ENCODE peak calls at places on chromosomes 6 and 20, in six cellular contexts. W is RWPE1; H is caudate nucleus; Z is AG08395; N is activated T-helper 1 cell treated with anti-CD3 and anti-CD28 coated beads, Interleukin-2, amount 50 U/mL, for 16 hours; K is mesenteric fat pad. R is an unnamed sample.

GRCh38 chr6:69796081-69796626 is 656 bp downstream of the LMBRD1 start:
- DNase-seq in W (peak; percentile 67), H (peak; percentile 67), K (no peak), N (peak; percentile 9), Z (peak; percentile 2), R (peak; percentile 63)

GRCh38 chr6:141531040-141531439 is 601.7 kb upstream of the GJE1 start:
- DNase-seq in K (no peak), H (no peak), W (no peak), Z (no peak), N (no peak), R (no peak)

GRCh38 chr6:93418448-93419303 is 683 bp downstream of the EPHA7 start:
- DNase-seq in H (peak; percentile 18), Z (no peak), K (peak; percentile 84), N (no peak), W (peak; percentile 21), R (peak; percentile 61)

GRCh38 chr6:41568585-41569384 is 22.6 kb downstream of the FOXP4 start:
- DNase-seq in Z (no peak), N (no peak), W (no peak), K (no peak), H (no peak), R (no peak)

GRCh38 chr6:99344289-99344688 is 5.2 kb downstream of the FAXC start:
- DNase-seq in H (no peak), W (no peak), Z (peak; percentile 9), N (no peak), K (no peak), R (no peak)

GRCh38 chr6:127520061-127520460 is 926 bp upstream of the MTCL3 start:
- DNase-seq in H (no peak), K (no peak), Z (peak; percentile 10), W (no peak), N (no peak), R (no peak)

GRCh38 chr6:25113436-25113835 is 165.7 kb upstream of the CARMIL1 start:
- DNase-seq in N (no peak), K (no peak), Z (no peak), W (no peak), H (no peak), R (no peak)

GRCh38 chr20:53040678-53041674 is 68.8 kb downstream of the TSHZ2 start:
- DNase-seq in K (no peak), W (peak; percentile 35), N (no peak), H (no peak), Z (no peak), R (no peak)

GRCh38 chr6:75532521-75532920 is 38.9 kb upstream of the FILIP1 start:
- DNase-seq in N (no peak), H (no peak), W (no peak), Z (peak; percentile 5), K (no peak), R (no peak)

GRCh38 chr20:19775353-19776201 is 17.5 kb downstream of the RIN2 start:
- DNase-seq in H (no peak), K (no peak), N (no peak), W (no peak), Z (peak; percentile 33), R (no peak)

GRCh38 chr6:7106752-7107577 is 796 bp upstream of the RREB1 start:
- DNase-seq in N (peak; percentile 49), Z (peak; percentile 60), W (peak; percentile 27), H (no peak), K (no peak), R (peak; percentile 26)

GRCh38 chr20:34365765-34366213 is 2.7 kb downstream of the ITCH start:
- DNase-seq in H (no peak), Z (no peak), W (no peak), N (no peak), K (no peak), R (no peak)

GRCh38 chr6:146357578-146358340 is 185.9 kb upstream of the RAB32 start:
- DNase-seq in K (no peak), N (no peak), Z (peak; percentile 76), W (peak; percentile 48), H (no peak), R (no peak)

GRCh38 chr6:9795880-9796279 is 619.0 kb downstream of the TFAP2A start:
- DNase-seq in Z (no peak), N (no peak), W (no peak), H (no peak), K (no peak), R (no peak)

GRCh38 chr6:125986956-125987617 is 747 bp downstream of the TRMT11 start:
- DNase-seq in Z (no peak), N (no peak), H (no peak), W (no peak), K (no peak), R (no peak)

GRCh38 chr6:166910601-166911000 is 45.7 kb downstream of the RNASET2 start:
- DNase-seq in Z (no peak), K (no peak), H (peak; percentile 71), W (peak; percentile 29), N (no peak), R (peak; percentile 36)

GRCh38 chr20:17611540-17612286 is 41.8 kb downstream of the DSTN start:
- DNase-seq in N (no peak), Z (no peak), H (no peak), K (peak; percentile 87), W (peak; percentile 38), R (no peak)

GRCh38 chr6:36120979-36121706 is 9.2 kb upstream of the MAPK13 start:
- DNase-seq in Z (peak; percentile 38), N (peak; percentile 35), K (peak; percentile 91), W (peak; percentile 27), H (no peak), R (no peak)

GRCh38 chr6:26104457-26105108 is 17.4 kb downstream of the HFE start:
- DNase-seq in H (no peak), Z (no peak), W (no peak), K (no peak), N (no peak), R (no peak)

GRCh38 chr20:39706089-39706721 is 744.1 kb downstream of the DHX35 start:
- DNase-seq in W (no peak), N (no peak), Z (no peak), K (no peak), H (no peak), R (no peak)

GRCh38 chr6:17281100-17281496 is at the start of gene RBM24:
- DNase-seq in W (peak; percentile 55), H (peak; percentile 28), K (no peak), N (no peak), Z (peak; percentile 53), R (peak; percentile 21)

GRCh38 chr6:105380634-105381033 is 22.2 kb downstream of the PREP start:
- DNase-seq in Z (no peak), K (no peak), N (no peak), H (no peak), W (no peak), R (no peak)

GRCh38 chr20:13492001-13492480 is 146.7 kb downstream of the TASP1 start:
- DNase-seq in K (no peak), H (peak; percentile 15), W (peak; percentile 55), Z (peak; percentile 67), N (no peak), R (no peak)

GRCh38 chr6:82033631-82034211 is 213.8 kb downstream of the IBTK start:
- DNase-seq in H (no peak), N (no peak), W (no peak), Z (no peak), K (no peak), R (no peak)